ENCODE peak calls at places on chromosomes 5 and 9, in five cellular contexts. A is cardiac fibroblast; H is choroid plexus epithelial cell; P is progenitor cell of endocrine pancreas; R is activated CD8-positive, alpha-beta T cell treated with anti-CD3 and anti-CD28 coated beads for 36 hours. Y is an unnamed sample.
A peak's percentile ranks its signal among the peaks of the same experiment; 100 is the strongest.

GRCh38 chr5:142324377-142324870 is 397 bp downstream of the SPRY4 start:
- DNase-seq in P (peak; percentile 29), A (no peak), H (no peak), R (no peak), Y (no peak)

GRCh38 chr5:144864113-144864512 is 693.4 kb downstream of the KCTD16 start:
- DNase-seq in R (no peak), H (no peak), A (no peak), P (no peak), Y (no peak)

GRCh38 chr5:64939772-64940510 is 171.2 kb downstream of the CWC27 start:
- DNase-seq in A (peak; percentile 42), P (no peak), H (peak; percentile 74), R (no peak), Y (no peak)

GRCh38 chr5:178116406-178116885 is 3.1 kb downstream of the N4BP3 start:
- DNase-seq in H (no peak), P (no peak), R (peak; percentile 96), A (no peak), Y (peak; percentile 75)

GRCh38 chr5:36090033-36090432 is 23.4 kb upstream of the UGT3A2 start:
- DNase-seq in R (peak; percentile 43), H (peak; percentile 57), A (peak; percentile 21), P (no peak), Y (no peak)

GRCh38 chr5:38382898-38383297 is 124.5 kb downstream of the EGFLAM start:
- DNase-seq in P (peak; percentile 48), H (peak; percentile 83), R (peak; percentile 68), A (peak; percentile 73), Y (peak; percentile 57)

GRCh38 chr5:132788508-132788907 is 11.5 kb upstream of the SEPTIN8 start:
- DNase-seq in P (no peak), A (no peak), H (no peak), R (no peak), Y (no peak)

GRCh38 chr5:83724915-83725314 is 4.3 kb upstream of the HAPLN1 start:
- DNase-seq in H (no peak), A (no peak), P (no peak), R (no peak), Y (no peak)

GRCh38 chr5:151870820-151871219 is 53.8 kb downstream of the GLRA1 start:
- DNase-seq in P (no peak), A (no peak), R (no peak), H (peak; percentile 80), Y (no peak)

GRCh38 chr9:104907278-104907951 is 20.5 kb downstream of the ABCA1 start:
- DNase-seq in P (no peak), R (no peak), H (peak; percentile 70), A (peak; percentile 92), Y (no peak)

GRCh38 chr9:97696823-97697601 is at the start of gene XPA:
- DNase-seq in R (peak; percentile 97), P (peak; percentile 98), A (peak; percentile 95), H (peak; percentile 95), Y (peak; percentile 97)

GRCh38 chr5:23506329-23507236 is 826 bp upstream of the PRDM9 start:
- DNase-seq in P (no peak), R (no peak), A (peak; percentile 50), H (peak; percentile 37), Y (no peak)

GRCh38 chr5:96129276-96129675 is 167.6 kb upstream of the ELL2 start:
- DNase-seq in H (no peak), R (no peak), P (no peak), A (no peak), Y (no peak)

GRCh38 chr5:72233835-72234234 is 86.2 kb downstream of the MRPS27 start:
- DNase-seq in P (no peak), R (no peak), H (no peak), A (no peak), Y (no peak)

GRCh38 chr5:66841264-66841663 is 245.1 kb downstream of the MAST4 start:
- DNase-seq in A (no peak), P (no peak), H (no peak), R (peak; percentile 12), Y (no peak)

GRCh38 chr9:74721696-74722660 is 165.7 kb downstream of the TRPM6 start:
- DNase-seq in R (no peak), P (no peak), A (peak; percentile 22), H (no peak), Y (no peak)

GRCh38 chr5:53288511-53288910 is 179.0 kb upstream of the MOCS2 start:
- DNase-seq in A (no peak), P (no peak), H (no peak), R (no peak), Y (no peak)

GRCh38 chr9:70791936-70792335 is 329.5 kb downstream of the TRPM3 start:
- DNase-seq in P (no peak), H (no peak), R (no peak), A (no peak), Y (no peak)

GRCh38 chr9:107710988-107711387 is 221.4 kb upstream of the KLF4 start:
- DNase-seq in P (no peak), A (no peak), R (no peak), H (no peak), Y (no peak)

GRCh38 chr9:121399883-121400607 is 30.0 kb upstream of the STOM start:
- DNase-seq in A (peak; percentile 88), P (no peak), R (no peak), H (peak; percentile 92), Y (peak; percentile 37)

GRCh38 chr5:32331217-32331926 is 18.6 kb upstream of the MTMR12 start:
- DNase-seq in H (no peak), P (no peak), R (no peak), A (no peak), Y (no peak)

GRCh38 chr5:151450605-151451004 is 3.2 kb downstream of the SLC36A1 start:
- DNase-seq in P (no peak), A (no peak), R (no peak), H (no peak), Y (no peak)

GRCh38 chr9:70601000-70601929 is 186.8 kb upstream of the KLF9 start:
- DNase-seq in P (no peak), H (peak; percentile 96), A (peak; percentile 100), R (no peak), Y (no peak)

GRCh38 chr5:150411245-150411979 is 1.3 kb downstream of the CD74 start:
- DNase-seq in H (peak; percentile 61), P (no peak), A (no peak), R (peak; percentile 91), Y (no peak)

DNA sequence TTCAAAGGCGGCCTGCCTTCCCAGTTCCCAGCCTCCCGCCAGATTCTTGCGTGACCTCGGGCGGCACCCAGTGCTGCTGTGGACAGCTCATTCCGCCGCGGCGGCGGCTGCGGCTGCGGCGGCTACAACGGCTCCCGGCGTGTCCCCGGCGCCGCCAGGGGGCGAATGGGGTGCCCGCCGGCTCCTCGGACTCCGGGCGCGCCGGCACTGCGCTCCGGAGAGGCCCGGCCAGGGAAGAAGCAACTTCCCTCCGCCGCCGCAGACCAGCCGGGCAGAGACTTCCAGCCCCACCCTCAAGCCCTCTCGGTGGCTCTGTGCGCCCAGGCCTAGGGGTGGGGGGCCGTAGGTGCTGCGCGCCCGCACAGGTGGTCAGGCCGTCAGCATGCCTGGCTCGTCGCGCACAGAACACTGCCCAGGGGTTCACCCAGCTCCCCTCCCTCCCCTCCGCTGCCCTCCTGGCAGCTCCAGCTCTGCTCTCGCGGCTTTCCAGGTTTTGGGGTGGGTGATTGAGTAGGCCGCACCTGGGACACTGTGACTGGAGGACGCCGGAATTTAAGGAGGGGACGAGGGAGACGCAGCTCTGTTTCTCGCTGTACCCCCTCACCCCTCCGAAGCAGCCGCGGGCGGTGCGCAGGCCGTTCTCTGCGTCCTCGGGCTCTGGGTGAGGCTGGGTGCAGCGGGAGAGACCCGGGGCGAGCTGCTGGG is 20.2 kb downstream of the IGIP start:
- DNase-seq in H (peak; percentile 63), A (peak; percentile 76), R (peak; percentile 58), P (peak; percentile 72), Y (peak; percentile 83)
- TF ChIP-seq CTCF in H (peak; percentile 32), A (peak; percentile 20), R (peak; percentile 78), P (peak; percentile 94), Y (peak; percentile 65)

GRCh38 chr5:175443514-175444059 is 395 bp downstream of the DRD1 start:
- DNase-seq in A (no peak), R (no peak), P (no peak), H (peak; percentile 10), Y (peak; percentile 36)

GRCh38 chr5:175444060-175444904 is at the start of gene DRD1:
- DNase-seq in P (peak; percentile 64), H (peak; percentile 11), R (peak; percentile 40), A (peak; percentile 12), Y (peak; percentile 83)

GRCh38 chr5:175447571-175447970 is 3.6 kb upstream of the DRD1 start:
- DNase-seq in P (no peak), H (no peak), R (no peak), A (no peak), Y (no peak)

GRCh38 chr5:175448276-175448675 is 4.3 kb upstream of the DRD1 start:
- DNase-seq in R (no peak), A (no peak), P (no peak), H (no peak), Y (no peak)

DNA sequence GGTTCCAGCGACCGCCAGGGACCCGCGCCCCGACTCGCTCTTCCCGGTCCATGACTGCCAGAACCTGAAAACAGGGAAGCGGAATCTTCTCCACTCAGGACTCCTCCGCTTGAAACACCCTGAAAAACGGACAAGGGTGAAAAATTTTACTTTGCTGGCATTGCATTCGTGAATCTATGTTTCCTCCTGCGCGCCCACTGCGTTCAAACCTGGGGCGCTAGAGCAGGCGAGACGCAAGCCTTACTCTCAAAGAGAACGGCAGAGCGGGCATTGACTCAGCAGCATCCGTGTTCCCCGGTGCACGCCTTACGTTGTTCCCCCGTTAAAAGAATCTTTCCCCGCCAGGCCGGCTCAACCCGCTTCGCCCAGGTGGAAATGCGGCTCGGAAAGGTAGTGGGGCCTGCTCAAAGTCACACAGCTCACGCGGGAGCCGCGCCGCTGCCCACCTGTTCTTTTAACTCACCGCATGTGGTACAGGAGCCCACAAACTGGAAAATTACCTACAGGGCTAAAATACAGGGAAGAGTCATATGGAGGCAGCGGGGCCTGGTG is 999 bp upstream of the DRD1 start:
- DNase-seq in P (no peak), H (no peak), R (peak; percentile 17), A (no peak), Y (peak; percentile 29)
- TF ChIP-seq CTCF in P (peak; percentile 18), H (no peak), R (peak; percentile 61), A (no peak), Y (no peak)

GRCh38 chr5:169581580-169582227 is 1.9 kb upstream of the SPDL1 start:
- DNase-seq in P (peak; percentile 21), R (peak; percentile 87), A (peak; percentile 77), H (peak; percentile 76), Y (peak; percentile 29)

GRCh38 chr5:169574147-169574646 is 9.4 kb upstream of the SPDL1 start:
- DNase-seq in A (no peak), R (no peak), P (no peak), H (no peak), Y (no peak)

GRCh38 chr5:169576181-169576598 is 7.4 kb upstream of the SPDL1 start:
- DNase-seq in H (peak; percentile 71), P (no peak), A (peak; percentile 96), R (no peak), Y (no peak)

GRCh38 chr5:169580964-169581363 is 2.6 kb upstream of the SPDL1 start:
- DNase-seq in A (no peak), R (no peak), H (no peak), P (no peak), Y (no peak)

GRCh38 chr5:169577966-169578365 is 5.6 kb upstream of the SPDL1 start:
- DNase-seq in P (no peak), H (peak; percentile 34), R (no peak), A (peak; percentile 78), Y (no peak)
- TF ChIP-seq CTCF in P (peak; percentile 58), H (peak; percentile 54), R (no peak), A (peak; percentile 59), Y (peak; percentile 53)

DNA sequence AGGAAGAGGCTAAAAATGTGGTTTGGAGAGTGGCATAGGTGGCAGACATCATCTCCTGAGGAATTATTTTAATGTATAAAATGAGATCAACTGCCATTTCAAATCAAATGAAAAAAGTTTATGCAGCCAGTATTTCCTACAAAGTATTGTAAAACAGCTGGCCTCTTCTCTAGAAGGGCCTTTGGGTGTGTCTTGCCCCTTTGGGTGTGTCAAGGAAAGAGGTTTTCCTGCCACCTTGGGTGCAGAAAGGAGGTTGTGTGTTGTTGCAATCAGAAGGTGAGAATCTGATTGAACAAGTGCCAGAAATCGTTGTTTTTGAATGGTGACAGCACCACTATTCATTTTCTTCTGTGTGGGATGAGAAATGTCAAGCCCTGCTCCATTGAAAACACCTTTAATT is 127.4 kb downstream of the RMI1 start:
- DNase-seq in H (no peak), A (no peak), R (no peak), P (no peak), Y (no peak)
- TF ChIP-seq CTCF in H (no peak), A (no peak), R (no peak), P (no peak), Y (no peak)

Y was measured in GM13977.